ENCODE peak calls at places on chromosomes 3 and 15, in seven cellular contexts. One of them, this sample, is unnamed.

GRCh38 chr15:73632670-73633058 is 525 bp downstream of the NPTN start:
- DNase-seq in epithelial cell of esophagus: no peak
- DNase-seq in stimulated activated CD4-positive, alpha-beta T cell treated with anti-CD3 and anti-CD28 coated beads, Interleukin-1b, Interleukin-23, amount 100 ng/mL, for 24 hours: no peak
- DNase-seq in cardiac fibroblast: no peak
- DNase-seq in GM10248: no peak
- DNase-seq in brain microvascular endothelial cell: no peak
- DNase-seq in T follicular helper cell: no peak
- DNase-seq in this sample: peak

GRCh38 chr3:133970916-133971315 is 58.8 kb downstream of the SLCO2A1 start:
- DNase-seq in epithelial cell of esophagus: no peak
- DNase-seq in stimulated activated CD4-positive, alpha-beta T cell treated with anti-CD3 and anti-CD28 coated beads, Interleukin-1b, Interleukin-23, amount 100 ng/mL, for 24 hours: no peak
- DNase-seq in cardiac fibroblast: no peak
- DNase-seq in GM10248: no peak
- DNase-seq in brain microvascular endothelial cell: no peak
- DNase-seq in T follicular helper cell: no peak
- DNase-seq in this sample: no peak

GRCh38 chr15:50064674-50065073 is 54.4 kb downstream of the ATP8B4 start:
- DNase-seq in epithelial cell of esophagus: no peak
- DNase-seq in stimulated activated CD4-positive, alpha-beta T cell treated with anti-CD3 and anti-CD28 coated beads, Interleukin-1b, Interleukin-23, amount 100 ng/mL, for 24 hours: no peak
- DNase-seq in cardiac fibroblast: no peak
- DNase-seq in GM10248: no peak
- DNase-seq in brain microvascular endothelial cell: no peak
- DNase-seq in T follicular helper cell: no peak
- DNase-seq in this sample: no peak

GRCh38 chr3:112376996-112377395 is 44.0 kb downstream of the CD200 start:
- DNase-seq in epithelial cell of esophagus: peak
- DNase-seq in stimulated activated CD4-positive, alpha-beta T cell treated with anti-CD3 and anti-CD28 coated beads, Interleukin-1b, Interleukin-23, amount 100 ng/mL, for 24 hours: no peak
- DNase-seq in cardiac fibroblast: peak
- DNase-seq in GM10248: no peak
- DNase-seq in brain microvascular endothelial cell: peak
- DNase-seq in T follicular helper cell: no peak
- DNase-seq in this sample: no peak

GRCh38 chr15:37095993-37096877 is 4.1 kb downstream of the MEIS2 start:
- DNase-seq in epithelial cell of esophagus: no peak
- DNase-seq in stimulated activated CD4-positive, alpha-beta T cell treated with anti-CD3 and anti-CD28 coated beads, Interleukin-1b, Interleukin-23, amount 100 ng/mL, for 24 hours: no peak
- DNase-seq in cardiac fibroblast: peak
- DNase-seq in GM10248: no peak
- DNase-seq in brain microvascular endothelial cell: no peak
- DNase-seq in T follicular helper cell: no peak
- DNase-seq in this sample: no peak

GRCh38 chr3:155362808-155363689 is 69.6 kb upstream of the STRIT1 start:
- DNase-seq in epithelial cell of esophagus: no peak
- DNase-seq in stimulated activated CD4-positive, alpha-beta T cell treated with anti-CD3 and anti-CD28 coated beads, Interleukin-1b, Interleukin-23, amount 100 ng/mL, for 24 hours: no peak
- DNase-seq in cardiac fibroblast: no peak
- DNase-seq in GM10248: no peak
- DNase-seq in brain microvascular endothelial cell: no peak
- DNase-seq in T follicular helper cell: no peak
- DNase-seq in this sample: no peak

GRCh38 chr3:134709563-134710312 is 58.9 kb upstream of the KY start:
- DNase-seq in epithelial cell of esophagus: no peak
- DNase-seq in stimulated activated CD4-positive, alpha-beta T cell treated with anti-CD3 and anti-CD28 coated beads, Interleukin-1b, Interleukin-23, amount 100 ng/mL, for 24 hours: no peak
- DNase-seq in cardiac fibroblast: peak
- DNase-seq in GM10248: no peak
- DNase-seq in brain microvascular endothelial cell: no peak
- DNase-seq in T follicular helper cell: no peak
- DNase-seq in this sample: no peak

GRCh38 chr3:23085256-23085655 is 117.9 kb upstream of the UBE2E2 start:
- DNase-seq in epithelial cell of esophagus: no peak
- DNase-seq in stimulated activated CD4-positive, alpha-beta T cell treated with anti-CD3 and anti-CD28 coated beads, Interleukin-1b, Interleukin-23, amount 100 ng/mL, for 24 hours: no peak
- DNase-seq in cardiac fibroblast: no peak
- DNase-seq in GM10248: no peak
- DNase-seq in brain microvascular endothelial cell: peak
- DNase-seq in T follicular helper cell: no peak
- DNase-seq in this sample: no peak

GRCh38 chr15:65072027-65072426 is 4.2 kb upstream of the RASL12 start:
- DNase-seq in epithelial cell of esophagus: no peak
- DNase-seq in stimulated activated CD4-positive, alpha-beta T cell treated with anti-CD3 and anti-CD28 coated beads, Interleukin-1b, Interleukin-23, amount 100 ng/mL, for 24 hours: no peak
- DNase-seq in cardiac fibroblast: peak
- DNase-seq in GM10248: no peak
- DNase-seq in brain microvascular endothelial cell: no peak
- DNase-seq in T follicular helper cell: no peak
- DNase-seq in this sample: no peak

GRCh38 chr3:38521391-38521987 is 25.3 kb downstream of the EXOG start:
- DNase-seq in epithelial cell of esophagus: peak
- DNase-seq in stimulated activated CD4-positive, alpha-beta T cell treated with anti-CD3 and anti-CD28 coated beads, Interleukin-1b, Interleukin-23, amount 100 ng/mL, for 24 hours: peak
- DNase-seq in cardiac fibroblast: peak
- DNase-seq in GM10248: peak
- DNase-seq in brain microvascular endothelial cell: peak
- DNase-seq in T follicular helper cell: peak
- DNase-seq in this sample: peak

GRCh38 chr3:21750831-21751391 is at the start of gene ZNF385D:
- DNase-seq in epithelial cell of esophagus: peak
- DNase-seq in stimulated activated CD4-positive, alpha-beta T cell treated with anti-CD3 and anti-CD28 coated beads, Interleukin-1b, Interleukin-23, amount 100 ng/mL, for 24 hours: no peak
- DNase-seq in cardiac fibroblast: peak
- DNase-seq in GM10248: no peak
- DNase-seq in brain microvascular endothelial cell: peak
- DNase-seq in T follicular helper cell: no peak
- DNase-seq in this sample: no peak

GRCh38 chr3:129966876-129967275 is 7.6 kb upstream of the TRH start:
- DNase-seq in epithelial cell of esophagus: no peak
- DNase-seq in stimulated activated CD4-positive, alpha-beta T cell treated with anti-CD3 and anti-CD28 coated beads, Interleukin-1b, Interleukin-23, amount 100 ng/mL, for 24 hours: no peak
- DNase-seq in cardiac fibroblast: no peak
- DNase-seq in GM10248: no peak
- DNase-seq in brain microvascular endothelial cell: no peak
- DNase-seq in T follicular helper cell: no peak
- DNase-seq in this sample: no peak

GRCh38 chr3:65837604-65838003 is 201.1 kb downstream of the MAGI1 start:
- DNase-seq in epithelial cell of esophagus: no peak
- DNase-seq in stimulated activated CD4-positive, alpha-beta T cell treated with anti-CD3 and anti-CD28 coated beads, Interleukin-1b, Interleukin-23, amount 100 ng/mL, for 24 hours: no peak
- DNase-seq in cardiac fibroblast: no peak
- DNase-seq in GM10248: no peak
- DNase-seq in brain microvascular endothelial cell: no peak
- DNase-seq in T follicular helper cell: no peak
- DNase-seq in this sample: no peak

GRCh38 chr3:4533489-4534443 is 40.6 kb downstream of the ITPR1 start:
- DNase-seq in epithelial cell of esophagus: no peak
- DNase-seq in stimulated activated CD4-positive, alpha-beta T cell treated with anti-CD3 and anti-CD28 coated beads, Interleukin-1b, Interleukin-23, amount 100 ng/mL, for 24 hours: no peak
- DNase-seq in cardiac fibroblast: peak
- DNase-seq in GM10248: no peak
- DNase-seq in brain microvascular endothelial cell: no peak
- DNase-seq in T follicular helper cell: no peak
- DNase-seq in this sample: no peak

GRCh38 chr3:12557472-12558105 is 702 bp downstream of the MKRN2 start:
- DNase-seq in epithelial cell of esophagus: peak
- DNase-seq in stimulated activated CD4-positive, alpha-beta T cell treated with anti-CD3 and anti-CD28 coated beads, Interleukin-1b, Interleukin-23, amount 100 ng/mL, for 24 hours: no peak
- DNase-seq in cardiac fibroblast: peak
- DNase-seq in GM10248: no peak
- DNase-seq in brain microvascular endothelial cell: peak
- DNase-seq in T follicular helper cell: no peak
- DNase-seq in this sample: peak

GRCh38 chr3:24020036-24020691 is 75.1 kb downstream of the NR1D2 start:
- DNase-seq in epithelial cell of esophagus: no peak
- DNase-seq in stimulated activated CD4-positive, alpha-beta T cell treated with anti-CD3 and anti-CD28 coated beads, Interleukin-1b, Interleukin-23, amount 100 ng/mL, for 24 hours: no peak
- DNase-seq in cardiac fibroblast: no peak
- DNase-seq in GM10248: no peak
- DNase-seq in brain microvascular endothelial cell: no peak
- DNase-seq in T follicular helper cell: no peak
- DNase-seq in this sample: no peak

GRCh38 chr3:108662141-108662738 is 72.7 kb downstream of the DZIP3 start:
- DNase-seq in epithelial cell of esophagus: peak
- DNase-seq in stimulated activated CD4-positive, alpha-beta T cell treated with anti-CD3 and anti-CD28 coated beads, Interleukin-1b, Interleukin-23, amount 100 ng/mL, for 24 hours: peak
- DNase-seq in cardiac fibroblast: peak
- DNase-seq in GM10248: peak
- DNase-seq in brain microvascular endothelial cell: peak
- DNase-seq in T follicular helper cell: peak
- DNase-seq in this sample: peak

This sample was measured in OCI-LY7.